ENCODE peak calls at places on chromosomes 16 and 17, in seven cellular contexts. I is adrenal gland, G is GM12891, L is heart left ventricle, S is K562, W is esophagus squamous epithelium, R is suprapubic skin. K is an unnamed sample.

GRCh38 chr17:80195141-80195540 is 25.0 kb downstream of the SGSH start:
- DNase-seq in I (no peak), G (no peak), L (no peak), S (no peak), W (no peak), R (no peak), K (no peak)

GRCh38 chr16:4891097-4891885 is 44.0 kb downstream of the UBN1 start:
- DNase-seq in I (no peak), G (no peak), L (no peak), S (no peak), W (no peak), R (no peak), K (no peak)

GRCh38 chr17:47201168-47201567 is 8.0 kb upstream of the MYL4 start:
- DNase-seq in I (no peak), G (no peak), L (no peak), S (no peak), W (no peak), R (no peak), K (no peak)

GRCh38 chr16:30565526-30565925 is 6.0 kb downstream of the ZNF688 start:
- DNase-seq in I (no peak), G (no peak), L (no peak), S (no peak), W (no peak), R (no peak), K (no peak)

GRCh38 chr17:74212262-74212912 is 984 bp upstream of the TTYH2 start:
- DNase-seq in I (no peak), G (no peak), L (no peak), S (peak; percentile 63), W (no peak), R (no peak), K (no peak)

GRCh38 chr17:81518785-81519283 is 6.2 kb upstream of the ACTG1 start:
- DNase-seq in I (no peak), G (no peak), L (no peak), S (peak; percentile 64), W (no peak), R (peak; percentile 78), K (no peak)

GRCh38 chr16:71675380-71675779 is 49.1 kb downstream of the PHLPP2 start:
- DNase-seq in I (no peak), G (no peak), L (no peak), S (no peak), W (no peak), R (no peak), K (no peak)

GRCh38 chr17:51860934-51861561 is 297.5 kb downstream of the CA10 start:
- DNase-seq in I (peak; percentile 77), G (no peak), L (no peak), S (peak; percentile 19), W (no peak), R (no peak), K (peak; percentile 43)

GRCh38 chr17:50467114-50467854 is 1.4 kb downstream of the CHAD start:
- DNase-seq in I (no peak), G (no peak), L (no peak), S (no peak), W (no peak), R (no peak), K (no peak)

GRCh38 chr16:73912311-73912710 is 384.3 kb upstream of the PSMD7 start:
- DNase-seq in I (no peak), G (no peak), L (no peak), S (no peak), W (no peak), R (no peak), K (no peak)

GRCh38 chr16:49858200-49859129 is 2.6 kb upstream of the ZNF423 start:
- DNase-seq in I (peak; percentile 85), G (no peak), L (peak; percentile 64), S (no peak), W (no peak), R (no peak), K (no peak)

GRCh38 chr16:74700206-74701040 is at the start of gene MLKL:
- DNase-seq in I (peak; percentile 74), G (no peak), L (peak; percentile 56), S (peak; percentile 42), W (no peak), R (peak; percentile 76), K (peak; percentile 56)

GRCh38 chr17:74190807-74191206 is 12.7 kb upstream of the RPL38 start:
- DNase-seq in I (no peak), G (no peak), L (no peak), S (no peak), W (no peak), R (peak; percentile 59), K (no peak)

GRCh38 chr16:3965306-3965705 is 84.8 kb upstream of the CREBBP start:
- DNase-seq in I (no peak), G (no peak), L (no peak), S (no peak), W (no peak), R (no peak), K (no peak)

GRCh38 chr16:73023752-73024570 is 24.0 kb downstream of the ZFHX3 start:
- DNase-seq in I (peak; percentile 42), G (no peak), L (no peak), S (no peak), W (no peak), R (no peak), K (no peak)

GRCh38 chr16:83176802-83177201 is 550.0 kb downstream of the CDH13 start:
- DNase-seq in I (no peak), G (no peak), L (no peak), S (no peak), W (no peak), R (no peak), K (no peak)

GRCh38 chr17:27741971-27742370 is 58.4 kb downstream of the NOS2 start:
- DNase-seq in I (no peak), G (no peak), L (no peak), S (no peak), W (no peak), R (no peak), K (no peak)

GRCh38 chr16:86261379-86261778 is 248.9 kb upstream of the FOXF1 start:
- DNase-seq in I (no peak), G (no peak), L (no peak), S (peak; percentile 22), W (no peak), R (no peak), K (peak; percentile 22)

GRCh38 chr17:64657610-64658125 is 4.4 kb downstream of the SMURF2 start:
- DNase-seq in I (no peak), G (no peak), L (no peak), S (no peak), W (no peak), R (no peak), K (no peak)

GRCh38 chr17:55609737-55610201 is 98.5 kb upstream of the SMIM36 start:
- DNase-seq in I (peak; percentile 72), G (no peak), L (no peak), S (no peak), W (no peak), R (no peak), K (no peak)

GRCh38 chr17:19744922-19745757 is 3.0 kb downstream of the ALDH3A1 start:
- DNase-seq in I (peak; percentile 97), G (peak; percentile 92), L (peak; percentile 85), S (peak; percentile 47), W (peak; percentile 33), R (peak; percentile 93), K (no peak)

GRCh38 chr17:71902931-71903506 is 217.8 kb upstream of the SOX9 start:
- DNase-seq in I (no peak), G (no peak), L (no peak), S (no peak), W (no peak), R (no peak), K (no peak)

GRCh38 chr16:47780213-47780612 is 319.1 kb downstream of the PHKB start:
- DNase-seq in I (no peak), G (no peak), L (no peak), S (no peak), W (no peak), R (no peak), K (no peak)

DNA sequence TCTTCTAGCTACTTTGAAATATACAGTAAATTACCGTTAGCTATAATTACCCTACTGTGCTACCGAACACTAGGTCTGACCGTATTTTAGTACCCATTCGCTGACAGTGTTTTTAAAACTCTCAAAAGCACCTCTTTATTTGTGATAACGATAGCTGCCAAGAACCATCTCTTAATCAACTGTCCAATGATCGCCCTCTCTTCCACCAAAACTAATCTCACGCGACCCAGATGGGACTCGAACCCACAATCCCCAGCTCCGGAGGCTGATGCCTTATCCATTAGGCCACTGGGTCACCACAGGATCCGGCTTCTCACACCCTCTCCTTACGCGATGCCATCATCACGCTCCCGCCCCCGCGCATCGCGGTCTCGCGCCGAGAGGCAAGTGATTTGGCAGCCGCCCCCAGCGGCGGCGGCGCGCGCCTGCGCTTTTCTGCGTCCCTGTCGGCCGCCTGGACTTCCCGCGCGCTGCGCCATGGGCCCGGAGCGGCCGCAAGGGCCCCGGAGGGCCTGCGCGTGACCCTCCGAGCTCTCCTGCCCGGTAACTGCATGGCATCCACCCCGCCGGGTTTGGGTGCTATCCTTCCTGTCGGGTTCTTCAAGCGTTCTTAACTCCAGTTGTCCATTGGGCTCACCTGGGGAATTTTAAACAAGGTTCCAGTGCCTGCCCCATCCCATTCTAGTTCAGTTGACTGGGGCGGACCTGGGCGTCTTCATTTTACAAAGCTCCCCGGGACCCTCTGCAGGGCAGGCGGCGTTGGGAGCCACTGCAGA is 15.7 kb upstream of the KPNA2 start:
- DNase-seq in I (peak; percentile 99), G (peak; percentile 94), L (peak; percentile 96), S (peak; percentile 98), W (peak; percentile 55), R (peak; percentile 98), K (peak; percentile 94)
- TF ChIP-seq POLR2A in I (peak; percentile 81), G (peak; percentile 83), L (no peak), S (peak; percentile 91), W (peak; percentile 48), R (no peak), K (peak; percentile 82)

GRCh38 chr17:7841622-7842379 is 7.8 kb downstream of the KDM6B start:
- DNase-seq in I (peak; percentile 97), G (peak; percentile 64), L (peak; percentile 94), S (peak; percentile 88), W (no peak), R (peak; percentile 96), K (peak; percentile 79)
- TF ChIP-seq POLR2A in I (peak; percentile 92), G (no peak), L (no peak), S (no peak), W (no peak), R (no peak), K (peak; percentile 23)

GRCh38 chr16:1678500-1679098 is 520 bp downstream of the JPT2 start:
- DNase-seq in I (peak; percentile 75), G (no peak), L (peak; percentile 35), S (peak; percentile 37), W (no peak), R (no peak), K (no peak)
- TF ChIP-seq POLR2A in I (no peak), G (peak; percentile 25), L (no peak), S (no peak), W (no peak), R (no peak), K (no peak)

DNA sequence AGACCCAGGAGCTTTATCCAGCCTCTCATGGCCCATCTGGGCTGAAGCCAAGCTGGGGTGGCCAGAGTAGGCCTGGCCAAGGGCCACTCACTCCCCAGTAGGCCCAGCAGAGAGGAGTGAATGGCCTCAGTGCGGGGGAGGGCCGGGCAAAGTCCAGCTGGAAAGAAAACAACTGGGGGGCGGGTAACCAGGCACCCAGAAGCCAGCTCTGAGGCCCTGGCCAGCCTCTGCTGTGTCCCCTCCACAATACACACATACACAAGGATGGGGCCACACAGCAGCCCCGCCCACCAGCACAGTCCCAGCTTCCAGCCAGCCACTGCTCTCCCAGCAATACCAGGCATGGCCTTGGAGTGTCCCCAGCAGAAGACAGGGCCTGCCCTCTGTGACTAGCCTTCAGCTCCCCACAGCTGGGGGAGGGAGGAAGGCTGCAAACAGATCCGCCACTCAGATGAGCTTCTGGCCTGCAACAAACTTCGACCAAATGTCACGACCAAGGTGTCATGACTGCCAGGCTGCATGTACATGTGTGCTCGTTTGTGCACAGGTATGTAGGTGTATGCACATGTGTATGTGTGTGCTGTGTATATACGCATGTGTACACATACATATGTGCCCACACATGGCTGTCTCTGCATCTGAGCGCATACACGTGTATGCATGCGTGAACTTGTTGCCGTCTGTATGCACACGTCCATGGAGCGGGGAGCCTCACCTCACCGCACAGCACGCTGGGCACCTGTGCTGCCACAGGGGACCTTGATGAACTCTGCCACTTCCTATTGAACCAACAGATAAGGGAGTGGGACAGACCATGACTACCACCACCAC is 5.0 kb downstream of the CARHSP1 start:
- DNase-seq in I (peak; percentile 96), G (no peak), L (no peak), S (peak; percentile 74), W (no peak), R (no peak), K (no peak)
- TF ChIP-seq POLR2A in I (peak; percentile 72), G (no peak), L (no peak), S (no peak), W (no peak), R (no peak), K (no peak)